ENCODE peak calls at places on chromosome 2, in eight cellular contexts. D is fibroblast of villous mesenchyme, P is neural crest cell, J is colonic mucosa, V is ascending aorta, U is heart left ventricle, M is mesothelial cell of epicardium, S is omental fat pad. B is an unnamed sample.

GRCh38 chr2:97718051-97718882 is 4.9 kb downstream of the ZAP70 start:
- DNase-seq in S (no peak), J (peak; percentile 33), D (no peak), V (no peak), M (no peak), U (no peak), P (no peak), B (peak; percentile 75)

GRCh38 chr2:233760043-233760442 is at the start of gene UGT1A1:
- DNase-seq in J (no peak), S (no peak), V (no peak), U (no peak), D (no peak), P (no peak), M (no peak), B (no peak)

GRCh38 chr2:19611491-19612332 is 253.3 kb upstream of the OSR1 start:
- DNase-seq in J (no peak), V (no peak), U (no peak), M (no peak), S (no peak), D (peak; percentile 93), P (no peak), B (no peak)

GRCh38 chr2:231398585-231398984 is 3.1 kb downstream of the B3GNT7 start:
- DNase-seq in S (no peak), M (no peak), J (peak; percentile 18), U (no peak), V (no peak), D (no peak), P (no peak), B (no peak)

GRCh38 chr2:153870308-153870707 is 1.4 kb upstream of the GALNT13 start:
- DNase-seq in P (no peak), S (no peak), U (no peak), D (no peak), M (no peak), V (no peak), J (no peak), B (no peak)

GRCh38 chr2:24456610-24457556 is 34.2 kb upstream of the NCOA1 start:
- DNase-seq in S (peak; percentile 58), M (no peak), J (peak; percentile 48), P (no peak), D (peak; percentile 60), V (peak; percentile 30), U (peak; percentile 52), B (no peak)

GRCh38 chr2:23534756-23535155 is 149.8 kb downstream of the KLHL29 start:
- DNase-seq in M (no peak), S (no peak), V (no peak), J (no peak), D (no peak), P (no peak), U (no peak), B (no peak)

GRCh38 chr2:96100893-96101304 is 15.5 kb downstream of the ADRA2B start:
- DNase-seq in D (no peak), U (no peak), J (no peak), P (no peak), V (peak; percentile 4), M (peak; percentile 24), S (peak; percentile 14), B (no peak)

GRCh38 chr2:128732976-128733431 is 414.3 kb upstream of the HS6ST1 start:
- DNase-seq in M (no peak), S (no peak), D (peak; percentile 87), J (no peak), V (no peak), P (no peak), U (no peak), B (no peak)

GRCh38 chr2:99031991-99032390 is 96.0 kb upstream of the CRACDL start:
- DNase-seq in U (no peak), S (no peak), D (no peak), M (no peak), P (no peak), V (no peak), J (no peak), B (no peak)

GRCh38 chr2:161136696-161137324 is 23.4 kb upstream of the TANK start:
- DNase-seq in M (no peak), U (peak; percentile 15), D (peak; percentile 89), P (no peak), J (no peak), S (no peak), V (no peak), B (peak; percentile 28)

GRCh38 chr2:1603059-1603458 is 141.3 kb downstream of the PXDN start:
- DNase-seq in U (no peak), J (no peak), P (no peak), S (no peak), D (no peak), V (no peak), M (no peak), B (no peak)

GRCh38 chr2:190328748-190329147 is 9.1 kb upstream of the HIBCH start:
- DNase-seq in V (no peak), D (no peak), M (no peak), S (no peak), U (no peak), J (no peak), P (no peak), B (no peak)

GRCh38 chr2:191302459-191303155 is 57.4 kb downstream of the MYO1B start:
- DNase-seq in M (no peak), D (no peak), J (no peak), P (no peak), S (no peak), U (no peak), V (no peak), B (peak; percentile 13)

GRCh38 chr2:135603543-135603942 is 72.3 kb downstream of the R3HDM1 start:
- DNase-seq in D (peak; percentile 8), S (no peak), M (no peak), J (no peak), V (no peak), P (no peak), U (no peak), B (no peak)

GRCh38 chr2:197052371-197052770 is 125.9 kb upstream of the PGAP1 start:
- DNase-seq in M (no peak), U (no peak), D (peak; percentile 3), J (no peak), V (no peak), P (no peak), S (no peak), B (no peak)

GRCh38 chr2:132400169-132400900 is 16.3 kb upstream of the GPR39 start:
- DNase-seq in U (no peak), J (no peak), M (no peak), V (no peak), S (no peak), P (no peak), D (peak; percentile 93), B (no peak)

GRCh38 chr2:231614559-231615057 is 21.9 kb downstream of the TEX44 start:
- DNase-seq in U (peak; percentile 67), D (no peak), J (no peak), S (no peak), P (no peak), M (no peak), V (no peak), B (peak; percentile 26)

GRCh38 chr2:184031402-184032147 is 566.8 kb upstream of the ZNF804A start:
- DNase-seq in D (no peak), P (no peak), V (no peak), S (no peak), U (no peak), M (no peak), J (no peak), B (no peak)

GRCh38 chr2:72747344-72747743 is 78.5 kb downstream of the EXOC6B start:
- DNase-seq in V (no peak), U (no peak), M (no peak), P (no peak), J (no peak), D (no peak), S (no peak), B (no peak)

GRCh38 chr2:72744049-72744448 is 81.8 kb downstream of the EXOC6B start:
- DNase-seq in J (no peak), U (no peak), M (no peak), S (no peak), V (no peak), D (peak; percentile 22), P (no peak), B (no peak)

GRCh38 chr2:72750466-72750865 is 75.4 kb downstream of the EXOC6B start:
- DNase-seq in P (no peak), D (no peak), J (no peak), S (no peak), U (no peak), V (no peak), M (no peak), B (no peak)

GRCh38 chr2:72743481-72743880 is 82.4 kb downstream of the EXOC6B start:
- DNase-seq in M (no peak), P (no peak), U (no peak), J (no peak), V (no peak), S (no peak), D (no peak), B (no peak)

GRCh38 chr2:72745679-72746368 is 80.0 kb downstream of the EXOC6B start:
- DNase-seq in M (no peak), U (no peak), V (no peak), S (no peak), D (peak; percentile 79), P (peak; percentile 13), J (no peak), B (no peak)
- TF ChIP-seq CTCF in M (peak; percentile 70), U (peak; percentile 77), V (peak; percentile 60), S (no peak), D (peak; percentile 69), P (peak; percentile 84), J (peak; percentile 62), B (peak; percentile 59)

GRCh38 chr2:79982445-79982844 is 322.1 kb downstream of the LRRTM1 start:
- DNase-seq in D (no peak), U (no peak), V (no peak), J (peak; percentile 71), M (no peak), P (peak; percentile 11), S (no peak), B (no peak)
- TF ChIP-seq CTCF in D (peak; percentile 50), U (no peak), V (no peak), J (peak; percentile 43), M (no peak), P (peak; percentile 59), S (no peak), B (no peak)

GRCh38 chr2:54329482-54330225 is 73.6 kb upstream of the TSPYL6 start:
- DNase-seq in V (no peak), S (no peak), D (no peak), M (no peak), P (no peak), J (no peak), U (no peak), B (no peak)
- TF ChIP-seq CTCF in V (no peak), S (no peak), D (no peak), M (no peak), P (no peak), J (no peak), U (no peak), B (no peak)

GRCh38 chr2:21423854-21424253 is 300.1 kb downstream of the TDRD15 start:
- DNase-seq in S (no peak), D (no peak), P (no peak), J (no peak), M (no peak), U (no peak), V (no peak), B (no peak)

GRCh38 chr2:21422724-21423522 is 299.2 kb downstream of the TDRD15 start:
- DNase-seq in M (no peak), V (no peak), U (no peak), D (peak; percentile 65), P (no peak), S (no peak), J (no peak), B (no peak)

GRCh38 chr2:21418456-21418855 is 294.7 kb downstream of the TDRD15 start:
- DNase-seq in S (no peak), V (no peak), D (peak; percentile 21), M (no peak), P (no peak), J (no peak), U (no peak), B (no peak)

GRCh38 chr2:21424375-21424774 is 300.6 kb downstream of the TDRD15 start:
- DNase-seq in D (no peak), P (no peak), J (no peak), U (peak; percentile 8), S (no peak), V (no peak), M (no peak), B (no peak)

GRCh38 chr2:21422050-21422449 is 298.3 kb downstream of the TDRD15 start:
- DNase-seq in S (no peak), V (no peak), M (peak; percentile 45), P (peak; percentile 51), D (peak; percentile 11), J (peak; percentile 27), U (peak; percentile 10), B (no peak)
- TF ChIP-seq CTCF in S (no peak), V (peak; percentile 16), M (no peak), P (peak; percentile 56), D (peak; percentile 29), J (no peak), U (no peak), B (no peak)